ENCODE peak calls at places on chromosomes 12 and 14, in six cellular contexts. X is hepatocyte, V is cardiac muscle cell, W is GM06990, S is psoas muscle, C is foreskin fibroblast. B is an unnamed sample.

GRCh38 chr12:100675432-100675831 is 101.9 kb downstream of the GAS2L3 start:
- DNase-seq in X (peak), V (no peak), W (no peak), S (peak), C (peak), B (no peak)

GRCh38 chr14:61429316-61429715 is 107.9 kb downstream of the PRKCH start:
- DNase-seq in X (no peak), V (no peak), W (no peak), S (no peak), C (no peak), B (no peak)

GRCh38 chr12:130649101-130649571 is 67.0 kb downstream of the RIMBP2 start:
- DNase-seq in X (no peak), V (no peak), W (no peak), S (no peak), C (no peak), B (no peak)

GRCh38 chr14:89214221-89214965 is 202.6 kb downstream of the FOXN3 start:
- DNase-seq in X (peak), V (no peak), W (no peak), S (peak), C (no peak), B (no peak)

GRCh38 chr14:105433161-105433605 is 13.6 kb downstream of the MTA1 start:
- DNase-seq in X (no peak), V (no peak), W (peak), S (no peak), C (no peak), B (no peak)

GRCh38 chr12:39605501-39605900 is 14.1 kb downstream of the ABCD2 start:
- DNase-seq in X (no peak), V (no peak), W (no peak), S (no peak), C (no peak), B (no peak)

GRCh38 chr14:76056128-76056527 is 70.6 kb downstream of the IFT43 start:
- DNase-seq in X (no peak), V (no peak), W (no peak), S (no peak), C (no peak), B (no peak)

GRCh38 chr12:110577717-110578521 is 5.2 kb downstream of the PPTC7 start:
- DNase-seq in X (peak), V (no peak), W (peak), S (no peak), C (peak), B (no peak)

GRCh38 chr12:14290951-14291350 is 74.5 kb upstream of the ATF7IP start:
- DNase-seq in X (no peak), V (no peak), W (no peak), S (no peak), C (no peak), B (no peak)

GRCh38 chr12:108340037-108340436 is 926 bp upstream of the CMKLR1 start:
- DNase-seq in X (no peak), V (no peak), W (no peak), S (peak), C (no peak), B (no peak)

GRCh38 chr12:67366530-67367196 is 97.5 kb downstream of the CAND1 start:
- DNase-seq in X (no peak), V (no peak), W (no peak), S (no peak), C (peak), B (no peak)
- TF ChIP-seq CTCF in X (no peak), V (no peak), W (no peak), S (no peak), C (no peak), B (no peak)

GRCh38 chr14:51160871-51161270 is 66.0 kb upstream of the TRIM9 start:
- DNase-seq in X (no peak), V (no peak), W (no peak), S (no peak), C (no peak), B (no peak)

GRCh38 chr14:51155331-51155730 is 60.4 kb upstream of the TRIM9 start:
- DNase-seq in X (no peak), V (no peak), W (no peak), S (no peak), C (no peak), B (no peak)

GRCh38 chr14:51157012-51157411 is 62.1 kb upstream of the TRIM9 start:
- DNase-seq in X (peak), V (peak), W (no peak), S (no peak), C (no peak), B (no peak)
- TF ChIP-seq CTCF in X (no peak), V (peak), W (peak), S (no peak), C (peak), B (peak)

GRCh38 chr12:44433647-44434046 is 442.5 kb downstream of the NELL2 start:
- DNase-seq in X (no peak), V (no peak), W (no peak), S (no peak), C (no peak), B (no peak)
- TF ChIP-seq CTCF in X (no peak), V (no peak), W (no peak), S (no peak), C (no peak), B (no peak)

GRCh38 chr14:53791116-53791515 is 165.5 kb downstream of the BMP4 start:
- DNase-seq in X (no peak), V (no peak), W (no peak), S (no peak), C (no peak), B (no peak)

GRCh38 chr14:53796734-53797133 is 159.9 kb downstream of the BMP4 start:
- DNase-seq in X (no peak), V (no peak), W (no peak), S (no peak), C (no peak), B (no peak)

GRCh38 chr14:53793790-53794560 is 162.7 kb downstream of the BMP4 start:
- DNase-seq in X (no peak), V (no peak), W (no peak), S (peak), C (no peak), B (no peak)

GRCh38 chr14:53792909-53793308 is 163.7 kb downstream of the BMP4 start:
- DNase-seq in X (no peak), V (no peak), W (no peak), S (no peak), C (no peak), B (no peak)
- TF ChIP-seq CTCF in X (peak), V (no peak), W (peak), S (no peak), C (no peak), B (no peak)

GRCh38 chr12:112503521-112503920 is 84.8 kb downstream of the PTPN11 start:
- DNase-seq in X (no peak), V (no peak), W (no peak), S (peak), C (no peak), B (no peak)

GRCh38 chr12:112506513-112507166 is 87.9 kb downstream of the PTPN11 start:
- DNase-seq in X (no peak), V (no peak), W (no peak), S (no peak), C (no peak), B (no peak)
- TF ChIP-seq CTCF in X (no peak), V (no peak), W (no peak), S (no peak), C (no peak), B (no peak)

GRCh38 chr12:77932216-77932615 is 101.5 kb downstream of the NAV3 start:
- DNase-seq in X (no peak), V (no peak), W (no peak), S (no peak), C (no peak), B (no peak)
- TF ChIP-seq CTCF in X (peak), V (peak), W (peak), S (no peak), C (no peak), B (no peak)

GRCh38 chr12:102480401-102480800 is at the start of gene IGF1:
- DNase-seq in X (peak), V (no peak), W (no peak), S (no peak), C (peak), B (no peak)
- TF ChIP-seq CTCF in X (peak), V (peak), W (peak), S (no peak), C (peak), B (peak)

DNA sequence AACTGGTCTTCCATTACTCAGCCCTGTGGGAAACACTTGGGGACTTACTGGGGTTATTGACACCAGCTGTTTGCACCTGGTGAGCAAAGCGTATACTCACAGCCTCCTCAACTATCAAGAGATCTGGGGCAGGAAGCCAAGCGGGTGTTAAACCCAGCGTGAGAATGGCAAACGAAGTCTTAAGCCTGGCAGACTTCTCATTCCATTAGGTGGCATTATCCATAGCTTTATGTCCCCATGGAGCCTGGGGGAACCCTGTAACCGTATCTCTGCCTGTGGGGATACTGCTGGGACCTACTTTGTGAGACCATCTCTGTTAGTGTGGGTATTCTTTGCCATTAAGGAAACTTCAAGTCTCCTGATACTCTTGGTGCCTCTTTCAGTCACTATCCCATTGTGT is 198.2 kb downstream of the NTF3 start:
- DNase-seq in X (no peak), V (no peak), W (no peak), S (no peak), C (no peak), B (no peak)
- TF ChIP-seq CTCF in X (no peak), V (no peak), W (no peak), S (no peak), C (no peak), B (no peak)

B was measured in D721Med.